ENCODE peak calls at places on chromosomes 2 and 18, in seven cellular contexts. S is aorta, R is body of pancreas, E is HAP-1, F is bronchial epithelial cell, T is H1, Z is NT2/D1. J is an unnamed sample.

GRCh38 chr2:240818543-240819403 is 1.2 kb downstream of the KIF1A start:
- DNase-seq in S (no peak), R (peak; percentile 41), E (no peak), F (no peak), T (peak; percentile 79), Z (no peak), J (no peak)

GRCh38 chr18:22913861-22914260 is 19.3 kb upstream of the RBBP8 start:
- DNase-seq in S (no peak), R (peak; percentile 95), E (no peak), F (peak; percentile 99), T (no peak), Z (no peak), J (no peak)

GRCh38 chr2:174572556-174572955 is 25.0 kb downstream of the WIPF1 start:
- DNase-seq in S (no peak), R (no peak), E (no peak), F (no peak), T (no peak), Z (no peak), J (no peak)

GRCh38 chr2:96148410-96149217 is 3.4 kb upstream of the DUSP2 start:
- DNase-seq in S (peak; percentile 91), R (peak; percentile 89), E (no peak), F (peak; percentile 92), T (peak; percentile 88), Z (no peak), J (peak; percentile 42)

GRCh38 chr2:119005565-119005964 is 63.6 kb downstream of the MARCO start:
- DNase-seq in S (no peak), R (no peak), E (no peak), F (no peak), T (peak; percentile 29), Z (no peak), J (peak; percentile 23)

GRCh38 chr18:36411745-36412168 is 114.2 kb downstream of the FHOD3 start:
- DNase-seq in S (no peak), R (no peak), E (peak; percentile 27), F (peak; percentile 47), T (peak; percentile 70), Z (peak; percentile 35), J (no peak)

GRCh38 chr18:54089749-54090459 is 134.6 kb downstream of the MBD2 start:
- DNase-seq in S (no peak), R (no peak), E (no peak), F (peak; percentile 39), T (no peak), Z (no peak), J (no peak)

GRCh38 chr2:222842517-222843174 is 18.2 kb upstream of the ACSL3 start:
- DNase-seq in S (no peak), R (no peak), E (no peak), F (peak; percentile 97), T (no peak), Z (no peak), J (no peak)

GRCh38 chr2:72695676-72696075 is 130.2 kb downstream of the EXOC6B start:
- DNase-seq in S (no peak), R (no peak), E (no peak), F (no peak), T (no peak), Z (no peak), J (no peak)

GRCh38 chr2:173399229-173399628 is 44.6 kb downstream of the CDCA7 start:
- DNase-seq in S (no peak), R (no peak), E (no peak), F (no peak), T (no peak), Z (no peak), J (no peak)

GRCh38 chr2:173405171-173405750 is 50.6 kb downstream of the CDCA7 start:
- DNase-seq in S (no peak), R (no peak), E (no peak), F (no peak), T (no peak), Z (no peak), J (no peak)

GRCh38 chr2:173400760-173401159 is 46.1 kb downstream of the CDCA7 start:
- DNase-seq in S (no peak), R (no peak), E (peak; percentile 90), F (no peak), T (no peak), Z (peak; percentile 46), J (no peak)

GRCh38 chr2:173401716-173402326 is 47.1 kb downstream of the CDCA7 start:
- DNase-seq in S (no peak), R (no peak), E (peak; percentile 19), F (peak; percentile 29), T (no peak), Z (no peak), J (no peak)

DNA sequence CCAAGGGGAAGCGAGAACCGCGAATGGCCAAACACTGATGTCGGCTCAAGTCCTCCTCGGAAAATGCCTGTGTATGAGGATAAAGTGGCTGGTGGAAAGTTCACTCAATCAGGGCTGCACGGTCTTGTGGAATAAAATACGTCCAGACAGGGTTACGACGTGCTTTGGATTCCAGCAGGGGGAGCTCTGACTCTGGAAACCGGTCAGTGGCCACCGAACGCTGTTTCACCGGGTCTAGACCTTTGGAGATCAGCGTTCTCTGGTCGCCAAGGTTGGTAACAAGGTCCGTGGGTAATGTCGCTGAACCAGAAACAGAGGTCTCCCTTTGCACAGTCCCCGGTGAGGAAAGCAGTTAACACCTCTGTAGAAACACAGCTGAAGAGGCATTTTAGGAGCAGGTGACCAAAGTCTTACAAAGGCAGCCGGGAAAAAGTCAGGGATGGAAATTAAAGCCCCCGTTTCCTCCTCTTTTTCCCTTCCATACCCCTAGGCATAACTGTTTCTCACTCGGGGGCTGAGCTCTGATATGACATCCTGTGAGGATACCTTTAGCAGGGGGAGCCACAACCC is 47.8 kb downstream of the CDCA7 start:
- DNase-seq in S (peak; percentile 84), R (peak; percentile 83), E (peak; percentile 87), F (peak; percentile 66), T (peak; percentile 83), Z (peak; percentile 83), J (peak; percentile 60)
- H3K27me3 ChIP-seq in S (no peaks in the 10 kb centered on the region), R (no peaks in the 10 kb centered on the region), E (no peaks in the 10 kb centered on the region), F (peaks cover 1% of the 10 kb centered on the region), T (no peaks in the 10 kb centered on the region), Z (peaks cover 11% of the 10 kb centered on the region), J (no peaks in the 10 kb centered on the region)

DNA sequence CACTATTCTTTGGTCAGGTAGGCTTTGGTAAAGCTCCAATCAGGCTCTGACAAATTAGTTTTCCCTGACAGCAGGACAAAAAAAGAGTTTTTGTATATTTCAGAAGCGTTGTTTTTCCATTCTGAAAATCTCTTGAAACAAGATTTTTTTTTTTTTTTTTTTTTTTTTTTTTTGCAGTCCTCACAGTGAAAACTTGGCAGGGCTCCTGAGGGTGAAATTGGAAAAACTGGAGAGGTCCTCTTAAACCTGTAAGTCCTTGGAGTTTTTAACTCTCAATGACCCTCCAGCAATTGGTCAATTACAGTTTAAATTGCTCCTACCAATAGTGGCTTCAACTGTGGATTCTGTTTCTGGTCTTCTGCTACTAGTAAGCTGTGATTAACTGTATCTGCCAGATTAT is 244.5 kb upstream of the PKDCC start:
- DNase-seq in S (no peak), R (no peak), E (no peak), F (no peak), T (no peak), Z (no peak), J (no peak)
- H3K27me3 ChIP-seq in S (no peaks in the 10 kb centered on the region), R (no peaks in the 10 kb centered on the region), E (peaks cover 3% of the 10 kb centered on the region), F (no peaks in the 10 kb centered on the region), T (no peaks in the 10 kb centered on the region), Z (no peaks in the 10 kb centered on the region), J (no peaks in the 10 kb centered on the region)

DNA sequence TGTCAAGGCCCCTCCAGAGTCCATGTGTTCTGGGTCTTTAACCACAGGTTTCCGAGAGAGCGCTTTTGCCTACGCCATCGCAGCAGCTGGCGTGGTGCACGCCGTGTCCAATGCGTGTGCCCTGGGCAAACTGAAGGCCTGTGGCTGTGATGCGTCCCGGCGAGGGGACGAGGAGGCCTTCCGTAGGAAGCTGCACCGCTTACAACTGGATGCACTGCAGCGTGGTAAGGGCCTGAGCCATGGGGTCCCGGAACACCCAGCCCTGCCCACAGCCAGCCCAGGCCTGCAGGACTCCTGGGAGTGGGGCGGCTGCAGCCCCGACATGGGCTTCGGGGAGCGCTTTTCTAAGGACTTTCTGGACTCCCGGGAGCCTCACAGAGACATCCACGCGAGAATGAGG is 9.3 kb downstream of the WNT10A start:
- DNase-seq in S (no peak), R (no peak), E (no peak), F (no peak), T (no peak), Z (no peak), J (no peak)
- H3K27me3 ChIP-seq in S (no peaks in the 10 kb centered on the region), R (no peaks in the 10 kb centered on the region), E (no peaks in the 10 kb centered on the region), F (no peaks in the 10 kb centered on the region), T (peaks cover 94% of the 10 kb centered on the region), Z (peaks cover 91% of the 10 kb centered on the region), J (peaks cover 28% of the 10 kb centered on the region)

DNA sequence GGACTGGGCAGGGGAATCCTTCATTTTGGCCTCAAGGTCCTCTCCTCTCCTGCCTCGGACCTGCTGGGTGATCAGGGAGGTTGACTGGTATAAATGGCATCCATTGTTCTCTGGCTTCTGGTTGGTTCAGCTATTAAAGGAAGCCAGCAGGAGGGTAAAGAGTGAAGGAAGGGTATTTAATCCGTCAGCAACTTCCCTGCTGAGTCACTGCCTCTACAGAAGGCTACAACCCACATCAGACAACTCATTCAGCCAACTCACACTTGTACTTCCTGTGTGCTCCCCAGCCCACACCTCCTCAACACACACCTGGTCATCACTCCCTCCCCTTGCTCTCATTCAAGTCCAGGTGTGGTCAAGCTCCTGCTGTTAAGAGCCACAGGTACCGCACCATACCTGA is 68.3 kb upstream of the MRPS9 start:
- DNase-seq in S (no peak), R (no peak), E (no peak), F (peak; percentile 91), T (no peak), Z (peak; percentile 63), J (no peak)
- H3K27me3 ChIP-seq in S (no peaks in the 10 kb centered on the region), R (no peaks in the 10 kb centered on the region), E (no peaks in the 10 kb centered on the region), F (no peaks in the 10 kb centered on the region), T (no peaks in the 10 kb centered on the region), Z (no peaks in the 10 kb centered on the region), J (no peaks in the 10 kb centered on the region)